ENCODE peak calls at places on chromosomes 12 and 14, in seven cellular contexts. L is PC-3; E is effector memory CD4-positive, alpha-beta T cell; T is stimulated activated naive CD8-positive, alpha-beta T cell treated with anti-CD3 and anti-CD28 coated beads, Interleukin-15, amount 100 ng/mL, for 72 hours; M is GM20000; F is Right ventricle myocardium superior; P is NCI-H510A treated with DMSO at 0.1 percent for 48 hours. D is an unnamed sample.

GRCh38 chr14:47297374-47297773 is 378.0 kb downstream of the MDGA2 start:
- DNase-seq in L (no peak), E (no peak), T (no peak), M (no peak), F (no peak), P (no peak), D (no peak)

GRCh38 chr12:128387811-128388422 is 120.9 kb downstream of the TMEM132C start:
- DNase-seq in L (peak), E (no peak), T (peak), M (peak), F (peak), P (peak), D (no peak)

GRCh38 chr14:104387385-104388010 is 192.1 kb upstream of the C14orf180 start:
- DNase-seq in L (no peak), E (no peak), T (no peak), M (no peak), F (no peak), P (no peak), D (no peak)

GRCh38 chr14:36215217-36215598 is 38.7 kb upstream of the PTCSC3 start:
- DNase-seq in L (peak), E (no peak), T (no peak), M (no peak), F (no peak), P (no peak), D (no peak)

GRCh38 chr12:18320036-18320617 is 58.8 kb downstream of the PIK3C2G start:
- DNase-seq in L (peak), E (no peak), T (no peak), M (peak), F (no peak), P (peak), D (peak)

GRCh38 chr12:121523741-121524140 is 57.1 kb downstream of the KDM2B start:
- DNase-seq in L (no peak), E (no peak), T (no peak), M (peak), F (peak), P (no peak), D (no peak)

GRCh38 chr14:100653409-100653808 is 66.2 kb upstream of the BEGAIN start:
- DNase-seq in L (no peak), E (no peak), T (peak), M (peak), F (no peak), P (no peak), D (no peak)

GRCh38 chr12:28189774-28190320 is 409 bp upstream of the CCDC91 start:
- DNase-seq in L (no peak), E (no peak), T (no peak), M (no peak), F (no peak), P (peak), D (no peak)

GRCh38 chr14:80100681-80101080 is 110.6 kb downstream of the DIO2 start:
- DNase-seq in L (no peak), E (no peak), T (no peak), M (no peak), F (no peak), P (no peak), D (no peak)

GRCh38 chr12:58781609-58782008 is 138.7 kb downstream of the LRIG3 start:
- DNase-seq in L (no peak), E (no peak), T (no peak), M (no peak), F (no peak), P (no peak), D (no peak)

GRCh38 chr14:96741151-96741977 is 55.8 kb upstream of the VRK1 start:
- DNase-seq in L (peak), E (peak), T (peak), M (peak), F (peak), P (peak), D (peak)

GRCh38 chr12:94769040-94769420 is 118.7 kb upstream of the TMCC3 start:
- DNase-seq in L (no peak), E (no peak), T (no peak), M (peak), F (no peak), P (no peak), D (no peak)

GRCh38 chr14:68458840-68459469 is 333.9 kb downstream of the ZFP36L1 start:
- DNase-seq in L (peak), E (no peak), T (no peak), M (no peak), F (peak), P (peak), D (peak)

GRCh38 chr14:104714066-104714465 is 10.0 kb upstream of the ADSS1 start:
- DNase-seq in L (no peak), E (no peak), T (no peak), M (no peak), F (no peak), P (no peak), D (no peak)

GRCh38 chr14:104973215-104974145 is 4.7 kb downstream of the AHNAK2 start:
- DNase-seq in L (peak), E (no peak), T (no peak), M (no peak), F (peak), P (no peak), D (peak)

GRCh38 chr12:56216461-56216860 is 5.3 kb downstream of the RNF41 start:
- DNase-seq in L (no peak), E (no peak), T (no peak), M (no peak), F (no peak), P (no peak), D (no peak)

GRCh38 chr12:26109343-26109841 is 15.4 kb downstream of the BHLHE41 start:
- DNase-seq in L (no peak), E (no peak), T (no peak), M (no peak), F (peak), P (peak), D (no peak)

GRCh38 chr12:13242926-13243325 is 46.4 kb downstream of the EMP1 start:
- DNase-seq in L (no peak), E (no peak), T (no peak), M (no peak), F (no peak), P (no peak), D (no peak)

GRCh38 chr12:131346578-131347344 is 364.1 kb upstream of the SFSWAP start:
- DNase-seq in L (no peak), E (no peak), T (no peak), M (no peak), F (no peak), P (no peak), D (no peak)

GRCh38 chr14:93587330-93587729 is 156.6 kb downstream of the UNC79 start:
- DNase-seq in L (peak), E (no peak), T (no peak), M (no peak), F (no peak), P (no peak), D (no peak)

GRCh38 chr12:114611145-114612018 is 72.6 kb downstream of the TBX3 start:
- DNase-seq in L (no peak), E (no peak), T (no peak), M (no peak), F (no peak), P (no peak), D (no peak)